ENCODE peak calls at places on chromosomes 1 and 21, in seven cellular contexts. One of them, this sample, is unnamed.

GRCh38 chr1:236774926-236775325 is 20.2 kb upstream of the MTR start:
- DNase-seq in naive thymus-derived CD4-positive, alpha-beta T cell: no peak
- DNase-seq in uterus: no peak
- DNase-seq in bronchial epithelial cell: peak; percentile 49
- DNase-seq in mesendoderm: peak; percentile 71
- DNase-seq in BE2C: no peak
- DNase-seq in H9: no peak
- DNase-seq in this sample: no peak

GRCh38 chr21:18155508-18156193 is 89.0 kb upstream of the CHODL start:
- DNase-seq in naive thymus-derived CD4-positive, alpha-beta T cell: no peak
- DNase-seq in uterus: no peak
- DNase-seq in bronchial epithelial cell: no peak
- DNase-seq in mesendoderm: peak; percentile 48
- DNase-seq in BE2C: no peak
- DNase-seq in H9: no peak
- DNase-seq in this sample: no peak

GRCh38 chr21:33844104-33844889 is 71.3 kb downstream of the ATP5PO start:
- DNase-seq in naive thymus-derived CD4-positive, alpha-beta T cell: no peak
- DNase-seq in uterus: peak; percentile 54
- DNase-seq in bronchial epithelial cell: no peak
- DNase-seq in mesendoderm: no peak
- DNase-seq in BE2C: no peak
- DNase-seq in H9: no peak
- DNase-seq in this sample: no peak

GRCh38 chr1:41714613-41715389 is 203.9 kb downstream of the HIVEP3 start:
- DNase-seq in naive thymus-derived CD4-positive, alpha-beta T cell: no peak
- DNase-seq in uterus: no peak
- DNase-seq in bronchial epithelial cell: no peak
- DNase-seq in mesendoderm: no peak
- DNase-seq in BE2C: peak; percentile 58
- DNase-seq in H9: no peak
- DNase-seq in this sample: no peak

GRCh38 chr1:20233394-20233793 is 47.1 kb upstream of the PLA2G2C start:
- DNase-seq in naive thymus-derived CD4-positive, alpha-beta T cell: no peak
- DNase-seq in uterus: no peak
- DNase-seq in bronchial epithelial cell: peak; percentile 52
- DNase-seq in mesendoderm: peak; percentile 34
- DNase-seq in BE2C: no peak
- DNase-seq in H9: no peak
- DNase-seq in this sample: no peak

GRCh38 chr1:229942508-229942907 is 124.5 kb upstream of the GALNT2 start:
- DNase-seq in naive thymus-derived CD4-positive, alpha-beta T cell: no peak
- DNase-seq in uterus: no peak
- DNase-seq in bronchial epithelial cell: no peak
- DNase-seq in mesendoderm: no peak
- DNase-seq in BE2C: no peak
- DNase-seq in H9: no peak
- DNase-seq in this sample: no peak

GRCh38 chr1:188043536-188044245 is 1214.9 kb downstream of the PLA2G4A start:
- DNase-seq in naive thymus-derived CD4-positive, alpha-beta T cell: no peak
- DNase-seq in uterus: no peak
- DNase-seq in bronchial epithelial cell: no peak
- DNase-seq in mesendoderm: peak; percentile 10
- DNase-seq in BE2C: no peak
- DNase-seq in H9: no peak
- DNase-seq in this sample: no peak

GRCh38 chr1:23530089-23530749 is 814 bp downstream of the E2F2 start:
- DNase-seq in naive thymus-derived CD4-positive, alpha-beta T cell: no peak
- DNase-seq in uterus: no peak
- DNase-seq in bronchial epithelial cell: no peak
- DNase-seq in mesendoderm: no peak
- DNase-seq in BE2C: peak; percentile 14
- DNase-seq in H9: no peak
- DNase-seq in this sample: no peak

GRCh38 chr1:81414417-81415087 is 386.2 kb upstream of the ADGRL2 start:
- DNase-seq in naive thymus-derived CD4-positive, alpha-beta T cell: no peak
- DNase-seq in uterus: peak; percentile 36
- DNase-seq in bronchial epithelial cell: peak; percentile 37
- DNase-seq in mesendoderm: peak; percentile 74
- DNase-seq in BE2C: peak; percentile 63
- DNase-seq in H9: peak; percentile 85
- DNase-seq in this sample: no peak

GRCh38 chr1:153626929-153627796 is at the start of gene S100A13:
- DNase-seq in naive thymus-derived CD4-positive, alpha-beta T cell: no peak
- DNase-seq in uterus: peak; percentile 84
- DNase-seq in bronchial epithelial cell: peak; percentile 84
- DNase-seq in mesendoderm: peak; percentile 99
- DNase-seq in BE2C: peak; percentile 43
- DNase-seq in H9: peak; percentile 98
- DNase-seq in this sample: no peak

GRCh38 chr1:71861022-71861421 is 421.3 kb downstream of the NEGR1 start:
- DNase-seq in naive thymus-derived CD4-positive, alpha-beta T cell: no peak
- DNase-seq in uterus: no peak
- DNase-seq in bronchial epithelial cell: peak; percentile 91
- DNase-seq in mesendoderm: no peak
- DNase-seq in BE2C: no peak
- DNase-seq in H9: no peak
- DNase-seq in this sample: no peak

GRCh38 chr1:75765697-75766355 is 20.2 kb upstream of the RABGGTB start:
- DNase-seq in naive thymus-derived CD4-positive, alpha-beta T cell: no peak
- DNase-seq in uterus: no peak
- DNase-seq in bronchial epithelial cell: peak; percentile 86
- DNase-seq in mesendoderm: peak; percentile 37
- DNase-seq in BE2C: no peak
- DNase-seq in H9: no peak
- DNase-seq in this sample: no peak

GRCh38 chr1:71521655-71522264 is 440.9 kb upstream of the ZRANB2 start:
- DNase-seq in naive thymus-derived CD4-positive, alpha-beta T cell: no peak
- DNase-seq in uterus: no peak
- DNase-seq in bronchial epithelial cell: peak; percentile 51
- DNase-seq in mesendoderm: peak; percentile 40
- DNase-seq in BE2C: peak; percentile 11
- DNase-seq in H9: no peak
- DNase-seq in this sample: no peak

GRCh38 chr1:227779021-227779441 is 36.4 kb upstream of the PRSS38 start:
- DNase-seq in naive thymus-derived CD4-positive, alpha-beta T cell: no peak
- DNase-seq in uterus: peak; percentile 12
- DNase-seq in bronchial epithelial cell: no peak
- DNase-seq in mesendoderm: no peak
- DNase-seq in BE2C: no peak
- DNase-seq in H9: peak; percentile 18
- DNase-seq in this sample: no peak

GRCh38 chr1:74689800-74690696 is 16.5 kb upstream of the ERICH3 start:
- DNase-seq in naive thymus-derived CD4-positive, alpha-beta T cell: peak; percentile 22
- DNase-seq in uterus: peak; percentile 45
- DNase-seq in bronchial epithelial cell: peak; percentile 65
- DNase-seq in mesendoderm: peak; percentile 70
- DNase-seq in BE2C: peak; percentile 35
- DNase-seq in H9: peak; percentile 41
- DNase-seq in this sample: peak; percentile 14

GRCh38 chr1:217029311-217030157 is 306.3 kb upstream of the ESRRG start:
- DNase-seq in naive thymus-derived CD4-positive, alpha-beta T cell: no peak
- DNase-seq in uterus: no peak
- DNase-seq in bronchial epithelial cell: peak; percentile 97
- DNase-seq in mesendoderm: peak; percentile 5
- DNase-seq in BE2C: no peak
- DNase-seq in H9: no peak
- DNase-seq in this sample: no peak

GRCh38 chr1:85584264-85584781 is 3.8 kb downstream of the CCN1 start:
- DNase-seq in naive thymus-derived CD4-positive, alpha-beta T cell: no peak
- DNase-seq in uterus: no peak
- DNase-seq in bronchial epithelial cell: peak; percentile 90
- DNase-seq in mesendoderm: peak; percentile 93
- DNase-seq in BE2C: no peak
- DNase-seq in H9: no peak
- DNase-seq in this sample: no peak

GRCh38 chr1:236575523-236575922 is 28.8 kb downstream of the HEATR1 start:
- DNase-seq in naive thymus-derived CD4-positive, alpha-beta T cell: no peak
- DNase-seq in uterus: no peak
- DNase-seq in bronchial epithelial cell: no peak
- DNase-seq in mesendoderm: no peak
- DNase-seq in BE2C: no peak
- DNase-seq in H9: no peak
- DNase-seq in this sample: no peak

DNA sequence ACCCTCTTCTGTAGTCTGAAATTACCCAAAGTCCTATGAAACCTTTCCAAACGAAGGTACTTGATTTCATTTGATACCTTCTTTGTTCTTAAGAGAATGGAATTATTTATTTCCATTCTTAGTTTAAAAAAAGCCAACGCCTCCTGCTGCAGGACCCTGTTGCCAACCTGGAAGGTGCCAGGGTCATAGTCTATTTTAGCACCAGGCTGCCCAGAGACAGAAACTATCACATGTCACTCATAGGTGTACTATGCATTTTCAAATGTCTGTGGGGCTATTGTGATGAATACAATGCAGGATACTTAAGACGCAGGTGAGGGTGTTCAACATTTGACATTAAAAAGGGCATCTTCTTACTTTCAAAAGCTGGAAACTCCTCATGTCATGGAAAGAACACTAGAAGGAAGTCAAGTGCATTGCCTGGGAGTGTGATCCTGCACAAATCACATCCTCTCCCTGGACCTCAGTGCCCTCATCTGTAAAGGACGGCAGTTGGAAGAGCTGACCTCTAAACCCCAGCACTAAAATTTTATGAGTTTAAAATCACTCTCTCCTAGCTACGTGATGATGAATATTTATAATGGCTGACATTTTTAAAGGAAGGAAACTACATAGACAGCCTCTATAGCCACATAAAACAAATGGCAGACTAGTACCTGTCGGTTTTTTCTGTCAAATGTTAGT is 107.3 kb upstream of the SYT6 start:
- DNase-seq in naive thymus-derived CD4-positive, alpha-beta T cell: no peak
- DNase-seq in uterus: no peak
- DNase-seq in bronchial epithelial cell: no peak
- DNase-seq in mesendoderm: no peak
- DNase-seq in BE2C: no peak
- DNase-seq in H9: no peak
- DNase-seq in this sample: no peak
- H3K27me3 ChIP-seq in naive thymus-derived CD4-positive, alpha-beta T cell: no peaks in the 10 kb centered on the region
- H3K27me3 ChIP-seq in uterus: no peaks in the 10 kb centered on the region
- H3K27me3 ChIP-seq in bronchial epithelial cell: no peaks in the 10 kb centered on the region
- H3K27me3 ChIP-seq in mesendoderm: no peaks in the 10 kb centered on the region
- H3K27me3 ChIP-seq in BE2C: peaks cover 3% of the 10 kb centered on the region
- H3K27me3 ChIP-seq in H9: no peaks in the 10 kb centered on the region
- H3K27me3 ChIP-seq in this sample: no peaks in the 10 kb centered on the region

GRCh38 chr1:32892368-32893197 is 6.3 kb downstream of the HPCA start:
- DNase-seq in naive thymus-derived CD4-positive, alpha-beta T cell: no peak
- DNase-seq in uterus: no peak
- DNase-seq in bronchial epithelial cell: no peak
- DNase-seq in mesendoderm: peak; percentile 88
- DNase-seq in BE2C: peak; percentile 57
- DNase-seq in H9: peak; percentile 90
- DNase-seq in this sample: peak; percentile 32
- H3K27me3 ChIP-seq in naive thymus-derived CD4-positive, alpha-beta T cell: no peaks in the 10 kb centered on the region
- H3K27me3 ChIP-seq in uterus: no peaks in the 10 kb centered on the region
- H3K27me3 ChIP-seq in bronchial epithelial cell: peaks cover 2% of the 10 kb centered on the region
- H3K27me3 ChIP-seq in mesendoderm: no peaks in the 10 kb centered on the region
- H3K27me3 ChIP-seq in BE2C: no peaks in the 10 kb centered on the region
- H3K27me3 ChIP-seq in H9: no peaks in the 10 kb centered on the region
- H3K27me3 ChIP-seq in this sample: peaks cover 46% of the 10 kb centered on the region

DNA sequence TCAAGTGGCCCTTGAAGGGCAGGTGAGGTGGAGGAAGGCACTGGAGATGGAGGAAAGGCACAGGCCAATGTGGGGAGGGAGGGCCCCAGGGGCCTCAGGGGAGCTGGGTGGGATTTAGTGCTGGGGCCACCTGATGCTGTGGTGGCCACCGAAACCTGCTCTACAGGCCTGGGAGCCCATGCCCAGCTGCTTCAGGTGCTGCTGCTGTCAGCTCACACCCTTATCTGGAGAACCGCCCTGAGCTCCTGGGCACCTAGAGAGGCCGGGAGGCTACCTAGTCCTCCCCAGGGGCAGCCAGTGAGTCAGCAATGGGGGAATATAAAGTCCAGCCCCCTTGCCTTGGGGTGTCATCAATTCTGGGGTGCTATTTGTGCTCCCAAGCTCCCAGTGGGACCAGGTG is 12.2 kb downstream of the FAM131C start:
- DNase-seq in naive thymus-derived CD4-positive, alpha-beta T cell: no peak
- DNase-seq in uterus: no peak
- DNase-seq in bronchial epithelial cell: no peak
- DNase-seq in mesendoderm: no peak
- DNase-seq in BE2C: no peak
- DNase-seq in H9: no peak
- DNase-seq in this sample: no peak
- H3K27me3 ChIP-seq in naive thymus-derived CD4-positive, alpha-beta T cell: no peaks in the 10 kb centered on the region
- H3K27me3 ChIP-seq in uterus: no peaks in the 10 kb centered on the region
- H3K27me3 ChIP-seq in bronchial epithelial cell: peaks cover 2% of the 10 kb centered on the region
- H3K27me3 ChIP-seq in mesendoderm: no peaks in the 10 kb centered on the region
- H3K27me3 ChIP-seq in BE2C: no peaks in the 10 kb centered on the region
- H3K27me3 ChIP-seq in H9: no peaks in the 10 kb centered on the region
- H3K27me3 ChIP-seq in this sample: no peaks in the 10 kb centered on the region

GRCh38 chr1:3504151-3504822 is 49.8 kb downstream of the ARHGEF16 start:
- DNase-seq in naive thymus-derived CD4-positive, alpha-beta T cell: no peak
- DNase-seq in uterus: peak; percentile 76
- DNase-seq in bronchial epithelial cell: peak; percentile 65
- DNase-seq in mesendoderm: no peak
- DNase-seq in BE2C: no peak
- DNase-seq in H9: no peak
- DNase-seq in this sample: no peak

GRCh38 chr1:3501856-3502665 is 47.6 kb downstream of the ARHGEF16 start:
- DNase-seq in naive thymus-derived CD4-positive, alpha-beta T cell: peak; percentile 38
- DNase-seq in uterus: peak; percentile 47
- DNase-seq in bronchial epithelial cell: peak; percentile 1
- DNase-seq in mesendoderm: peak; percentile 85
- DNase-seq in BE2C: peak; percentile 33
- DNase-seq in H9: peak; percentile 90
- DNase-seq in this sample: no peak

GRCh38 chr1:3503525-3503886 is 49.0 kb downstream of the ARHGEF16 start:
- DNase-seq in naive thymus-derived CD4-positive, alpha-beta T cell: no peak
- DNase-seq in uterus: no peak
- DNase-seq in bronchial epithelial cell: no peak
- DNase-seq in mesendoderm: no peak
- DNase-seq in BE2C: no peak
- DNase-seq in H9: no peak
- DNase-seq in this sample: no peak

GRCh38 chr1:3501437-3501836 is 47.0 kb downstream of the ARHGEF16 start:
- DNase-seq in naive thymus-derived CD4-positive, alpha-beta T cell: no peak
- DNase-seq in uterus: no peak
- DNase-seq in bronchial epithelial cell: no peak
- DNase-seq in mesendoderm: no peak
- DNase-seq in BE2C: no peak
- DNase-seq in H9: no peak
- DNase-seq in this sample: no peak

DNA sequence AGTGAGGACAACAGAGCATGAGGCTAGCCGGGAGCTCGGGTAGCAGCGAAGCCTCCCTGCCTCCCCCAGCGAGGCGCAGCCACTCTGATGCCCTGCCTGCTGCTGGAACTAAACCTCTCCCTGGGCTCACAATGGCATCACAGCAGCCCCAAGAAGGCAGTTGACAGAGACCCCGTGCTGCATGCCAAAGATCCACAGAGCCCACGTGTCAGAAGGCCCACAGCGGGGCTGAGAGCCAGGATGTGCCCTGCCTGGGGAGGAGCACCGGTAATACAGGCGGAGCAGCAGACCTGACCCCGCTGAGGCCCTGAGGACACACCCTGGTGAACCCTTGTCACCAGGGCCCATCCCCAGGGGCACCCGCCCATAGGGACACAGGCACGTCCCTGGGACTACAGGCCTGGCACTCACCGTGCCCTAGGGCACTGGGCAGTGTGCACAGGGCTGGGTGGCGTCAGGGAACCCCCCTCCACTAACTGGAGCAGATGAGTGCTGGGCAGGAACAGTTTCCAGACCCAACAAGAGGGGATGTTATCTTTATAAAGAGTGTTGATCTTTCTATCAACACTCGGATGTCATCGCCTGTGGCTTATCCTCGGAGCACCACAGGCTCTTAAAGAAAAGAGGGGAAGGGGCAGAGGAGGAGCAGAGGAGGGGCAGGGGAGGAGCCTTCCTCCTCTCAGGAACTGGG is 48.5 kb downstream of the ARHGEF16 start:
- DNase-seq in naive thymus-derived CD4-positive, alpha-beta T cell: no peak
- DNase-seq in uterus: no peak
- DNase-seq in bronchial epithelial cell: no peak
- DNase-seq in mesendoderm: no peak
- DNase-seq in BE2C: no peak
- DNase-seq in H9: no peak
- DNase-seq in this sample: no peak
- H3K27me3 ChIP-seq in naive thymus-derived CD4-positive, alpha-beta T cell: no peaks in the 10 kb centered on the region
- H3K27me3 ChIP-seq in uterus: no peaks in the 10 kb centered on the region
- H3K27me3 ChIP-seq in bronchial epithelial cell: no peaks in the 10 kb centered on the region
- H3K27me3 ChIP-seq in mesendoderm: no peaks in the 10 kb centered on the region
- H3K27me3 ChIP-seq in BE2C: no peaks in the 10 kb centered on the region
- H3K27me3 ChIP-seq in H9: no peaks in the 10 kb centered on the region
- H3K27me3 ChIP-seq in this sample: no peaks in the 10 kb centered on the region

This sample was measured in CD8-positive, alpha-beta memory T cell.